ENCODE peak calls at places on chromosomes 16 and 17, in nine cellular contexts. B is IMR-90, E is body of pancreas, Q is uterus, J is HepG2, S is adrenal gland, W is heart left ventricle, U is HCT116, X is gastrocnemius medialis. K is an unnamed sample.

GRCh38 chr17:45942284-45942683 is 47.9 kb downstream of the MAPT start:
- DNase-seq in X (peak; percentile 96), B (no peak), Q (peak; percentile 36), E (peak; percentile 38), W (peak; percentile 93), U (no peak), S (peak; percentile 25), J (no peak), K (peak; percentile 85)

GRCh38 chr16:20879175-20880053 is 20.7 kb downstream of the DCUN1D3 start:
- DNase-seq in W (no peak), X (no peak), U (no peak), Q (no peak), E (no peak), B (peak; percentile 74), S (no peak), J (peak; percentile 57), K (no peak)

GRCh38 chr17:19260958-19261357 is 23.8 kb downstream of the EPN2 start:
- DNase-seq in U (peak; percentile 10), E (no peak), B (no peak), Q (peak; percentile 43), W (peak; percentile 29), S (no peak), X (no peak), J (no peak), K (no peak)

GRCh38 chr17:31095239-31096105 is 695 bp downstream of the NF1 start:
- DNase-seq in U (no peak), B (peak; percentile 47), Q (peak; percentile 61), E (peak; percentile 56), X (peak; percentile 3), J (peak; percentile 7), W (peak; percentile 51), S (peak; percentile 37), K (peak; percentile 73)

GRCh38 chr17:43020789-43021738 is 1.1 kb downstream of the VAT1 start:
- DNase-seq in B (peak; percentile 50), U (no peak), W (peak; percentile 79), E (peak; percentile 64), J (peak; percentile 63), X (peak; percentile 56), S (peak; percentile 93), Q (peak; percentile 81), K (peak; percentile 91)

GRCh38 chr16:3050487-3050886 is 4.1 kb downstream of the MMP25 start:
- DNase-seq in Q (no peak), X (no peak), U (no peak), S (no peak), W (no peak), E (no peak), J (no peak), B (no peak), K (no peak)

GRCh38 chr17:1474402-1475189 is 17.9 kb downstream of the MYO1C start:
- DNase-seq in Q (no peak), B (no peak), U (no peak), S (no peak), J (no peak), W (no peak), X (no peak), E (no peak), K (no peak)

GRCh38 chr16:85704011-85704410 is 15.3 kb upstream of the GINS2 start:
- DNase-seq in X (no peak), Q (no peak), B (no peak), W (no peak), S (no peak), J (no peak), E (no peak), U (no peak), K (no peak)

GRCh38 chr17:60066576-60066975 is 12.1 kb downstream of the HEATR6 start:
- DNase-seq in B (no peak), S (no peak), W (no peak), U (no peak), J (no peak), Q (no peak), E (no peak), X (no peak), K (no peak)

GRCh38 chr16:85860413-85861094 is 38.4 kb upstream of the IRF8 start:
- DNase-seq in X (no peak), E (no peak), Q (no peak), S (no peak), B (no peak), U (no peak), W (no peak), J (no peak), K (no peak)

GRCh38 chr17:78479369-78479768 is 97.8 kb downstream of the DNAH17 start:
- DNase-seq in S (no peak), E (no peak), Q (no peak), J (no peak), U (no peak), X (no peak), B (no peak), W (no peak), K (no peak)

GRCh38 chr17:64706224-64707076 is 44.3 kb upstream of the SMURF2 start:
- DNase-seq in W (no peak), E (no peak), J (peak; percentile 46), S (no peak), Q (no peak), B (no peak), X (no peak), U (peak; percentile 66), K (no peak)

GRCh38 chr16:73122604-73123386 is 74.9 kb upstream of the ZFHX3 start:
- DNase-seq in E (no peak), S (peak; percentile 35), Q (no peak), X (peak; percentile 13), W (peak; percentile 59), B (no peak), U (no peak), J (no peak), K (no peak)

GRCh38 chr16:54171855-54172537 is 114.6 kb downstream of the IRX3 start:
- DNase-seq in B (peak; percentile 65), X (no peak), W (no peak), J (peak; percentile 46), S (no peak), U (no peak), Q (no peak), E (peak; percentile 43), K (no peak)

GRCh38 chr16:85988723-85989313 is 89.9 kb downstream of the IRF8 start:
- DNase-seq in J (no peak), X (no peak), W (no peak), B (no peak), S (no peak), Q (no peak), E (no peak), U (no peak), K (no peak)

GRCh38 chr17:78555741-78556401 is 21.3 kb downstream of the DNAH17 start:
- DNase-seq in B (no peak), U (no peak), Q (no peak), W (no peak), X (no peak), J (no peak), S (no peak), E (no peak), K (no peak)

DNA sequence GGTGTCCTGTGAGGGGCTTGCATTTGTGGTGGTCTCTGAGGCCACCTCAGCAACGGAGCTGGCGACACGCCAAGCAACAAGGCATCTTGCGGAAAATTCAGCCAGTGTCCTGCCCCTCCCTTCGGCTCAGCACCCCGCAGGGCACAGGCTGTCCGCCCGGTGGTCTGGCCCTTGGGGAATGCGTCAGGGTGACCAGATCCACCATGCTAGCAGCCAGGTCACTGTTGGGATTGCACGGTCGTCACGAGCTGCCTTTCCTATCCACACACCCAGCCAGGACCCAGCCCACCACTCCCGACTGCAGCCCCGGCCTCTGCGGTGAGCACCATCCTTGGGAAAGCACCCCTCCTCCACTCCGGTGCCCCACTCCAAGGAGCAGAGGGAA is 221.2 kb downstream of the NTN1 start:
- DNase-seq in E (peak; percentile 27), S (no peak), B (no peak), W (no peak), J (no peak), Q (peak; percentile 49), U (no peak), X (no peak), K (peak; percentile 71)
- TF ChIP-seq POLR2A in E (no peak), S (no peak), B (no peak), W (no peak), J (no peak), Q (no peak), U (no peak), X (no peak), K (no peak)

DNA sequence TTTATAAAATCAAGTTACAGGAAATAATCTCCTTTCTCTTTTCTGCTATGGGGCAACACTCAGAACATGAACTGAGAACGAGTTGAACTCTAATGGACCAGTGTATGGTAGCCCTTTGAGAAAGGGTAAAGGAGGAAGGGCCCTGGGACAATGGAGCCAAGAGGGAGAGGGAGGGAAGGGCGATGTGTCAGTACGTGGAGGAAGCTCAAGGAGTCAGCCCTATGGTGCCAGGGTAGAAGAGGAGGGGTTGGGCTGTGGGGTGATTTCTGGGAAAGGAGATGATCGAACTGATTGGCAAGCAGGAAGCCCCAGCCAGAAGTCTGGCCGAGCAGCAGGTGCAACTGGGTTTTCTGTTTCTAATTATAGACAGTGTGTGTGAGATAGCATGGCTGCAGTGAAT is 4.3 kb upstream of the WIPI1 start:
- DNase-seq in U (no peak), E (peak; percentile 22), X (peak; percentile 59), J (no peak), S (peak; percentile 82), W (peak; percentile 69), Q (no peak), B (no peak), K (no peak)
- H3K4me1 ChIP-seq in U (peaks cover 17% of the 10 kb centered on the region), E (peaks cover 36% of the 10 kb centered on the region), X (peaks cover 47% of the 10 kb centered on the region), J (peaks cover 64% of the 10 kb centered on the region), S (peaks cover 39% of the 10 kb centered on the region), W (peaks cover 36% of the 10 kb centered on the region), Q (no peaks in the 10 kb centered on the region), B (no peaks in the 10 kb centered on the region), K (peaks cover 47% of the 10 kb centered on the region)

DNA sequence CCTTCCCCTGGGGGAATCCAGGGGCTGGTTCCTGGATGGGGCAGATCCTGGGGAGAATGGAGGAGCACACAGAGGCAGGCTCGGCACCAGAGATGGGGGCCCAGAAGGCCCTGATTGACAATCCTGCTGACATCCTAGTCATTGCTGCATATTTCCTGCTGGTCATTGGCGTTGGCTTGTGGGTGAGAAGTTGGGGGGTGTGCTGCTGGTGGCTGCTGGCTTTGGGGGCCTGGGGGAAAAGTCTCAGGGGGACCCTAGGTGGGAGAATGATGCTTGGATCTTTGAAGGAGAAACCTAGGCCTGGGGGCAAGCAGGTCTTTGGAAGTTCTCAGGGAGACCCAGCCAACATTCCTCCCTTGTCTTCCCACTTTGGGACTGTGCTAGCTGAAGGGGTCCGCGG is at the start of gene SLC5A2:
- DNase-seq in W (no peak), U (no peak), Q (no peak), B (no peak), E (no peak), X (no peak), S (no peak), J (no peak), K (no peak)
- TF ChIP-seq POLR2A in W (no peak), U (no peak), Q (no peak), B (no peak), E (no peak), X (no peak), S (no peak), J (no peak), K (no peak)

DNA sequence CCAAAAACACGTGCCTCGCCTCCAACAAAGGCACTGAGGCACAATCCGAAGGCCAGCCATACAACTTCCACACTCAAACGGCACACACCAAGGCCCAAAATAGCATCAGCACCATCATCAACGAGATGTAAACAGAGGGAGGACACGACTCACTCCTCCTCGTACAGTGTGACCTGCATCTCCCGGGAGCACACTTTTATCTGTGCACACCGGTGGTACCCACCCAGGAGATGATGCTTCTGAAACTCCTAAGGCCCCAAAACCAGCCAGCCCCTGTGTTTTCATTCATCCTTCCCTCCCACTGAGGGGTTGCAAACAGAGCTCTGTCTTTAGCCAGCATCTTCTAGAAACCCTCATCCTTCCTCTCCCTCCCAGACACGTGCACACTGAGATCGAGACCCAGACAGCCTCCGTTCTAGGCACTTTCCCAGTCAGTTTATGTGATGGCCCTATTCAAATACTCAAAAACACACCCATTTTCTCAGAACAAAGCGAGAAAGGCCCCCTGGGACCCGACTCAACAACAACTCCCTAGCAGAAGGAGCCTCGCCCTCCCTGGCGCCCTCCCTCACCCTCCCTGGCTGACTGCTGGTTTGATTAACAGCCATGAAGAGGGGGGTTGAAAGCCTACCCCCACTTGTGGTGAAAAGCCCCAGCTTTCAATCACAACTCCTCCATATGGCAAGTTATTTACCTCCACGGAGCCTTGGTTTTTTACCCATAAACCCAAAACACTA is 76.3 kb downstream of the GAS7 start:
- DNase-seq in W (no peak), Q (peak; percentile 53), B (peak; percentile 19), E (no peak), U (no peak), J (no peak), X (no peak), S (no peak), K (no peak)
- H3K4me1 ChIP-seq in W (peaks cover 71% of the 10 kb centered on the region), Q (peaks cover 18% of the 10 kb centered on the region), B (peaks cover 37% of the 10 kb centered on the region), E (peaks cover 8% of the 10 kb centered on the region), U (peaks cover 44% of the 10 kb centered on the region), J (no peaks in the 10 kb centered on the region), X (peaks cover 7% of the 10 kb centered on the region), S (peaks cover 24% of the 10 kb centered on the region), K (peaks cover 74% of the 10 kb centered on the region)